ENCODE peak calls at places on chromosomes 1 and 21, in seven cellular contexts. One of them, this sample, is unnamed.
A peak's percentile ranks its signal among the peaks of the same experiment; 100 is the strongest.

GRCh38 chr1:235783148-235783776 is 83.4 kb downstream of the LYST start:
- ATAC-seq in Panc1: peak; percentile 42
- ATAC-seq in psoas muscle: no peak
- ATAC-seq in left lung: peak; percentile 47
- ATAC-seq in PC-3: peak; percentile 22
- ATAC-seq in heart right ventricle: no peak
- ATAC-seq in CD8-positive, alpha-beta T cell: no peak
- ATAC-seq in this sample: no peak

GRCh38 chr21:42271065-42271464 is 44.1 kb downstream of the TFF3 start:
- ATAC-seq in Panc1: no peak
- ATAC-seq in psoas muscle: no peak
- ATAC-seq in left lung: no peak
- ATAC-seq in PC-3: no peak
- ATAC-seq in heart right ventricle: no peak
- ATAC-seq in CD8-positive, alpha-beta T cell: no peak
- ATAC-seq in this sample: no peak

GRCh38 chr1:226131639-226132038 is 54.9 kb downstream of the ACBD3 start:
- ATAC-seq in Panc1: no peak
- ATAC-seq in psoas muscle: no peak
- ATAC-seq in left lung: no peak
- ATAC-seq in PC-3: no peak
- ATAC-seq in heart right ventricle: no peak
- ATAC-seq in CD8-positive, alpha-beta T cell: no peak
- ATAC-seq in this sample: no peak

GRCh38 chr1:64029037-64029436 is 174.4 kb upstream of the UBE2U start:
- ATAC-seq in Panc1: no peak
- ATAC-seq in psoas muscle: no peak
- ATAC-seq in left lung: no peak
- ATAC-seq in PC-3: no peak
- ATAC-seq in heart right ventricle: no peak
- ATAC-seq in CD8-positive, alpha-beta T cell: no peak
- ATAC-seq in this sample: no peak

GRCh38 chr1:230609208-230609607 is 33.1 kb upstream of the COG2 start:
- ATAC-seq in Panc1: no peak
- ATAC-seq in psoas muscle: no peak
- ATAC-seq in left lung: no peak
- ATAC-seq in PC-3: no peak
- ATAC-seq in heart right ventricle: no peak
- ATAC-seq in CD8-positive, alpha-beta T cell: no peak
- ATAC-seq in this sample: no peak

GRCh38 chr1:6868371-6869001 is 83.2 kb downstream of the CAMTA1 start:
- ATAC-seq in Panc1: no peak
- ATAC-seq in psoas muscle: no peak
- ATAC-seq in left lung: no peak
- ATAC-seq in PC-3: no peak
- ATAC-seq in heart right ventricle: no peak
- ATAC-seq in CD8-positive, alpha-beta T cell: no peak
- ATAC-seq in this sample: no peak

GRCh38 chr21:26007911-26008579 is 162.5 kb downstream of the APP start:
- ATAC-seq in Panc1: no peak
- ATAC-seq in psoas muscle: peak; percentile 54
- ATAC-seq in left lung: no peak
- ATAC-seq in PC-3: no peak
- ATAC-seq in heart right ventricle: peak; percentile 45
- ATAC-seq in CD8-positive, alpha-beta T cell: no peak
- ATAC-seq in this sample: peak; percentile 69

GRCh38 chr1:86460998-86461397 is 7.7 kb upstream of the CLCA1 start:
- ATAC-seq in Panc1: no peak
- ATAC-seq in psoas muscle: no peak
- ATAC-seq in left lung: peak; percentile 66
- ATAC-seq in PC-3: no peak
- ATAC-seq in heart right ventricle: no peak
- ATAC-seq in CD8-positive, alpha-beta T cell: no peak
- ATAC-seq in this sample: no peak

GRCh38 chr1:181043025-181043880 is 9.5 kb downstream of the MR1 start:
- ATAC-seq in Panc1: no peak
- ATAC-seq in psoas muscle: no peak
- ATAC-seq in left lung: peak; percentile 77
- ATAC-seq in PC-3: peak; percentile 64
- ATAC-seq in heart right ventricle: peak; percentile 26
- ATAC-seq in CD8-positive, alpha-beta T cell: no peak
- ATAC-seq in this sample: no peak

GRCh38 chr1:224092601-224093000 is 21.3 kb upstream of the FBXO28 start:
- ATAC-seq in Panc1: no peak
- ATAC-seq in psoas muscle: no peak
- ATAC-seq in left lung: no peak
- ATAC-seq in PC-3: no peak
- ATAC-seq in heart right ventricle: no peak
- ATAC-seq in CD8-positive, alpha-beta T cell: no peak
- ATAC-seq in this sample: no peak

GRCh38 chr1:1806890-1807289 is 28.6 kb upstream of the NADK start:
- ATAC-seq in Panc1: no peak
- ATAC-seq in psoas muscle: peak; percentile 47
- ATAC-seq in left lung: no peak
- ATAC-seq in PC-3: no peak
- ATAC-seq in heart right ventricle: peak; percentile 56
- ATAC-seq in CD8-positive, alpha-beta T cell: no peak
- ATAC-seq in this sample: no peak

GRCh38 chr1:156475568-156476500 is 24.7 kb downstream of the MEF2D start:
- ATAC-seq in Panc1: no peak
- ATAC-seq in psoas muscle: peak; percentile 81
- ATAC-seq in left lung: peak; percentile 6
- ATAC-seq in PC-3: no peak
- ATAC-seq in heart right ventricle: peak; percentile 55
- ATAC-seq in CD8-positive, alpha-beta T cell: no peak
- ATAC-seq in this sample: peak; percentile 93

GRCh38 chr1:244802041-244802440 is 33.4 kb upstream of the COX20 start:
- ATAC-seq in Panc1: peak; percentile 64
- ATAC-seq in psoas muscle: no peak
- ATAC-seq in left lung: no peak
- ATAC-seq in PC-3: no peak
- ATAC-seq in heart right ventricle: no peak
- ATAC-seq in CD8-positive, alpha-beta T cell: no peak
- ATAC-seq in this sample: no peak

GRCh38 chr21:33839167-33839716 is 76.4 kb downstream of the ATP5PO start:
- ATAC-seq in Panc1: no peak
- ATAC-seq in psoas muscle: no peak
- ATAC-seq in left lung: no peak
- ATAC-seq in PC-3: no peak
- ATAC-seq in heart right ventricle: no peak
- ATAC-seq in CD8-positive, alpha-beta T cell: no peak
- ATAC-seq in this sample: no peak

GRCh38 chr1:212189352-212189738 is 95.9 kb upstream of the PPP2R5A start:
- ATAC-seq in Panc1: no peak
- ATAC-seq in psoas muscle: no peak
- ATAC-seq in left lung: no peak
- ATAC-seq in PC-3: no peak
- ATAC-seq in heart right ventricle: peak; percentile 44
- ATAC-seq in CD8-positive, alpha-beta T cell: no peak
- ATAC-seq in this sample: no peak

GRCh38 chr21:42401164-42401563 is 2.5 kb upstream of the UBASH3A start:
- ATAC-seq in Panc1: no peak
- ATAC-seq in psoas muscle: no peak
- ATAC-seq in left lung: peak; percentile 76
- ATAC-seq in PC-3: no peak
- ATAC-seq in heart right ventricle: no peak
- ATAC-seq in CD8-positive, alpha-beta T cell: no peak
- ATAC-seq in this sample: no peak

GRCh38 chr1:109151146-109151545 is 37.2 kb downstream of the ELAPOR1 start:
- ATAC-seq in Panc1: peak; percentile 51
- ATAC-seq in psoas muscle: no peak
- ATAC-seq in left lung: peak; percentile 89
- ATAC-seq in PC-3: peak; percentile 89
- ATAC-seq in heart right ventricle: peak; percentile 93
- ATAC-seq in CD8-positive, alpha-beta T cell: no peak
- ATAC-seq in this sample: peak; percentile 75

GRCh38 chr1:98460136-98460535 is 201.4 kb upstream of the SNX7 start:
- ATAC-seq in Panc1: no peak
- ATAC-seq in psoas muscle: no peak
- ATAC-seq in left lung: peak; percentile 26
- ATAC-seq in PC-3: no peak
- ATAC-seq in heart right ventricle: no peak
- ATAC-seq in CD8-positive, alpha-beta T cell: no peak
- ATAC-seq in this sample: no peak

GRCh38 chr1:29416825-29417557 is 180.7 kb downstream of the PTPRU start:
- ATAC-seq in Panc1: no peak
- ATAC-seq in psoas muscle: no peak
- ATAC-seq in left lung: peak; percentile 60
- ATAC-seq in PC-3: no peak
- ATAC-seq in heart right ventricle: peak; percentile 76
- ATAC-seq in CD8-positive, alpha-beta T cell: no peak
- ATAC-seq in this sample: peak; percentile 78

GRCh38 chr1:206000641-206001339 is 2.4 kb downstream of the RAB7B start:
- ATAC-seq in Panc1: no peak
- ATAC-seq in psoas muscle: no peak
- ATAC-seq in left lung: no peak
- ATAC-seq in PC-3: no peak
- ATAC-seq in heart right ventricle: no peak
- ATAC-seq in CD8-positive, alpha-beta T cell: no peak
- ATAC-seq in this sample: no peak

DNA sequence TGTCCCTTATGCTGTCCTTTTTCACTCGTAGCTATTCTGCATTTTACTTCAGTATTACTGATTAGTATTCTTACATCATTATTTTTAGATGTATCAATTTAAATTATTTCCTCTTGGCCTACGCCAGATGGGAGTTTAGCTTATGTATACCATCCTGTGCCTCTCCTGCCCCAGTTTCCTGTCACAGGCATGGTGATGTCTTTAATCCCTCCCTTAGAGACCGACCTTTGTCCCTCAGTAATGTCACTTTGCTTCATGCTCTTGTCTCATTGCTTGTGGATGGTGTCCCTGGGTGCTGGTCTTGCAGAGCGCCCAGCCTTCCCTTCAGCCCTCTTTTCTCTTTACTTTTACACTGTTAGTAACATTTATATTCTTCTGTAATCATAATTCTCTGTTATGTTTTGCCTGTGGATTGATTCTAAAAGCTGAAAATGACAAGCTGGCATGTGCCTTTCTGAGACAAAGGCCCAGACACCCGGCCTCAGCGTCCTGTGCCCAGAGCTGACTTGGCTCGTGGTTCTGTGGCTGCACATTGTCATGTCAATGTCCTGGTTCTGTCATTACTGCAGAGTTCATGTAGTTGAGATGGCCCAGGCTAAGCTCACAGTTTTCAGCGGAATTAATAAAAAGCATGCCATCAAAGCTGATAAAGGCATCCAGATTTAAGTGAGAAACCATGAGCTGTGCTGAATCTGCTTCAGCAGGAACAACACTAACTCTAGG is 100.7 kb downstream of the MTR start:
- ATAC-seq in Panc1: no peak
- ATAC-seq in psoas muscle: no peak
- ATAC-seq in left lung: no peak
- ATAC-seq in PC-3: no peak
- ATAC-seq in heart right ventricle: peak; percentile 68
- ATAC-seq in CD8-positive, alpha-beta T cell: no peak
- ATAC-seq in this sample: no peak
- H3K36me3 ChIP-seq in Panc1: no peaks in the 10 kb centered on the region
- H3K36me3 ChIP-seq in psoas muscle: peaks cover 97% of the 10 kb centered on the region
- H3K36me3 ChIP-seq in left lung: no peaks in the 10 kb centered on the region
- H3K36me3 ChIP-seq in PC-3: peaks cover 7% of the 10 kb centered on the region
- H3K36me3 ChIP-seq in heart right ventricle: peaks cover 29% of the 10 kb centered on the region
- H3K36me3 ChIP-seq in CD8-positive, alpha-beta T cell: peaks cover 45% of the 10 kb centered on the region
- H3K36me3 ChIP-seq in this sample: peaks cover 98% of the 10 kb centered on the region

DNA sequence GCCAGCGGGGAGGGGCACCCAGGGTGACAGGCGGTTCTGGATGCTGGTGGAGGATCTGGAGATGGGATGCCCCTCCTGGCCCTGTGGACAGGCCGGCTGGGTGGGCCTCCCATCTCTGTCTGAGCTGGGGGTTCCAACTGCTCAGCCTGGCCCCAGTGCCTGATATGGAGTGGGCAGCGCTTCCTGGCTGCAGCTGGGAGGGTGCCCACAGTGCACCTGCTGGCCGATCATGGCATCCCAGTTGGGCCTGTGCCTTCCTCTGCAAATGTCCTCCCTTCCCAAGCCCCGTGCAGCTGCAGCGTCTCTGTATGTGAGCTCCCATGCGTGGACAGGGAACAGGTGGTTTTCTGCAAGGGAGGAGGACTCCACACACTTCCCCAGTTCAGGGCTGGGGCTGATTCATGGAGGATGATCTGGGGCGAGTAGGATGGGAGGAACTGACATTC is 2.1 kb downstream of the PFKL start:
- ATAC-seq in Panc1: no peak
- ATAC-seq in psoas muscle: peak; percentile 66
- ATAC-seq in left lung: no peak
- ATAC-seq in PC-3: no peak
- ATAC-seq in heart right ventricle: no peak
- ATAC-seq in CD8-positive, alpha-beta T cell: no peak
- ATAC-seq in this sample: no peak
- H3K4me1 ChIP-seq in Panc1: peaks cover 17% of the 10 kb centered on the region
- H3K4me1 ChIP-seq in psoas muscle: peaks cover 32% of the 10 kb centered on the region
- H3K4me1 ChIP-seq in left lung: peaks cover 21% of the 10 kb centered on the region
- H3K4me1 ChIP-seq in PC-3: peaks cover 36% of the 10 kb centered on the region
- H3K4me1 ChIP-seq in heart right ventricle: peaks cover 51% of the 10 kb centered on the region
- H3K4me1 ChIP-seq in CD8-positive, alpha-beta T cell: peaks cover 51% of the 10 kb centered on the region
- H3K4me1 ChIP-seq in this sample: peaks cover 24% of the 10 kb centered on the region

GRCh38 chr1:12014141-12014981 is 4.9 kb upstream of the MIIP start:
- ATAC-seq in Panc1: no peak
- ATAC-seq in psoas muscle: peak; percentile 45
- ATAC-seq in left lung: peak; percentile 58
- ATAC-seq in PC-3: no peak
- ATAC-seq in heart right ventricle: no peak
- ATAC-seq in CD8-positive, alpha-beta T cell: no peak
- ATAC-seq in this sample: no peak

GRCh38 chr1:12013317-12013588 is 6.0 kb upstream of the MIIP start:
- ATAC-seq in Panc1: no peak
- ATAC-seq in psoas muscle: no peak
- ATAC-seq in left lung: no peak
- ATAC-seq in PC-3: no peak
- ATAC-seq in heart right ventricle: no peak
- ATAC-seq in CD8-positive, alpha-beta T cell: no peak
- ATAC-seq in this sample: no peak

GRCh38 chr1:12010751-12011570 is 8.3 kb upstream of the MIIP start:
- ATAC-seq in Panc1: no peak
- ATAC-seq in psoas muscle: no peak
- ATAC-seq in left lung: no peak
- ATAC-seq in PC-3: no peak
- ATAC-seq in heart right ventricle: no peak
- ATAC-seq in CD8-positive, alpha-beta T cell: no peak
- ATAC-seq in this sample: no peak

GRCh38 chr1:12012560-12013316 is 6.6 kb upstream of the MIIP start:
- ATAC-seq in Panc1: no peak
- ATAC-seq in psoas muscle: peak; percentile 43
- ATAC-seq in left lung: no peak
- ATAC-seq in PC-3: no peak
- ATAC-seq in heart right ventricle: no peak
- ATAC-seq in CD8-positive, alpha-beta T cell: no peak
- ATAC-seq in this sample: no peak

GRCh38 chr1:12011998-12012397 is 7.3 kb upstream of the MIIP start:
- ATAC-seq in Panc1: no peak
- ATAC-seq in psoas muscle: no peak
- ATAC-seq in left lung: no peak
- ATAC-seq in PC-3: no peak
- ATAC-seq in heart right ventricle: peak; percentile 2
- ATAC-seq in CD8-positive, alpha-beta T cell: no peak
- ATAC-seq in this sample: no peak
- H3K36me3 ChIP-seq in Panc1: peaks cover 10% of the 10 kb centered on the region
- H3K36me3 ChIP-seq in psoas muscle: peaks cover 60% of the 10 kb centered on the region
- H3K36me3 ChIP-seq in left lung: no peaks in the 10 kb centered on the region
- H3K36me3 ChIP-seq in PC-3: peaks cover 25% of the 10 kb centered on the region
- H3K36me3 ChIP-seq in heart right ventricle: peaks cover 34% of the 10 kb centered on the region
- H3K36me3 ChIP-seq in CD8-positive, alpha-beta T cell: peaks cover 33% of the 10 kb centered on the region
- H3K36me3 ChIP-seq in this sample: no peaks in the 10 kb centered on the region

GRCh38 chr1:167546935-167547334 is 6.6 kb downstream of the CREG1 start:
- ATAC-seq in Panc1: no peak
- ATAC-seq in psoas muscle: peak; percentile 63
- ATAC-seq in left lung: no peak
- ATAC-seq in PC-3: no peak
- ATAC-seq in heart right ventricle: no peak
- ATAC-seq in CD8-positive, alpha-beta T cell: no peak
- ATAC-seq in this sample: no peak
- H3K4me1 ChIP-seq in Panc1: no peaks in the 10 kb centered on the region
- H3K4me1 ChIP-seq in psoas muscle: peaks cover 31% of the 10 kb centered on the region
- H3K4me1 ChIP-seq in left lung: peaks cover 3% of the 10 kb centered on the region
- H3K4me1 ChIP-seq in PC-3: peaks cover 12% of the 10 kb centered on the region
- H3K4me1 ChIP-seq in heart right ventricle: peaks cover 6% of the 10 kb centered on the region
- H3K4me1 ChIP-seq in CD8-positive, alpha-beta T cell: peaks cover under 1% of the 10 kb centered on the region
- H3K4me1 ChIP-seq in this sample: peaks cover 47% of the 10 kb centered on the region

This sample was measured in gastroesophageal sphincter.